ENCODE peak calls at places on chromosomes 12 and 14, in four cellular contexts. A is A549, C is WTC11, N is GM12878. I is an unnamed sample.

GRCh38 chr14:91867316-91867988 is at the start of gene TC2N:
- DNase-seq in A (no peak), C (no peak), N (no peak), I (peak; percentile 14)

GRCh38 chr12:45986646-45987338 is 3.6 kb downstream of the SCAF11 start:
- DNase-seq in A (no peak), C (no peak), N (no peak), I (peak; percentile 84)

GRCh38 chr12:94240171-94240570 is 91.8 kb downstream of the PLXNC1 start:
- DNase-seq in A (no peak), C (no peak), N (peak; percentile 88), I (peak; percentile 93)

GRCh38 chr14:94752575-94752974 is 17.3 kb downstream of the GSC start:
- DNase-seq in A (no peak), C (no peak), N (no peak), I (no peak)

GRCh38 chr14:67695394-67695949 is at the start of gene RDH11:
- DNase-seq in A (peak; percentile 94), C (peak; percentile 86), N (peak; percentile 50), I (peak; percentile 91)

GRCh38 chr12:15823360-15824128 is 34.4 kb upstream of the EPS8 start:
- DNase-seq in A (no peak), C (no peak), N (no peak), I (no peak)

GRCh38 chr14:22753586-22753985 is 12.9 kb upstream of the OXA1L start:
- DNase-seq in A (no peak), C (no peak), N (no peak), I (no peak)

GRCh38 chr12:123889848-123890535 is 82.6 kb downstream of the CCDC92 start:
- DNase-seq in A (no peak), C (no peak), N (no peak), I (peak; percentile 45)

GRCh38 chr14:53331247-53331646 is 178.1 kb upstream of the DDHD1 start:
- DNase-seq in A (no peak), C (no peak), N (no peak), I (no peak)

GRCh38 chr12:53795927-53796326 is 44.1 kb upstream of the CISTR start:
- DNase-seq in A (no peak), C (no peak), N (no peak), I (no peak)

GRCh38 chr12:115857160-115857920 is 420.2 kb downstream of the MED13L start:
- DNase-seq in A (no peak), C (no peak), N (no peak), I (no peak)

GRCh38 chr12:15435597-15435996 is 113.3 kb downstream of the PTPRO start:
- DNase-seq in A (no peak), C (no peak), N (no peak), I (no peak)

GRCh38 chr12:103697912-103698751 is 111.1 kb downstream of the STAB2 start:
- DNase-seq in A (no peak), C (no peak), N (no peak), I (peak; percentile 20)

GRCh38 chr12:3281588-3282150 is 204.5 kb downstream of the TSPAN9 start:
- DNase-seq in A (no peak), C (no peak), N (no peak), I (no peak)

GRCh38 chr12:111268738-111269572 is 99.9 kb downstream of the PHETA1 start:
- DNase-seq in A (no peak), C (peak; percentile 65), N (no peak), I (peak; percentile 67)

GRCh38 chr14:62159314-62159713 is 397.1 kb downstream of the SNAPC1 start:
- DNase-seq in A (no peak), C (no peak), N (no peak), I (no peak)

GRCh38 chr12:63876980-63877379 is 32.5 kb downstream of the SRGAP1 start:
- DNase-seq in A (no peak), C (no peak), N (no peak), I (no peak)

GRCh38 chr14:22070119-22070982 is 396.7 kb upstream of the OR4E1 start:
- DNase-seq in A (no peak), C (peak; percentile 41), N (no peak), I (peak; percentile 1)

GRCh38 chr12:113853491-113853890 is 112.6 kb downstream of the RBM19 start:
- DNase-seq in A (no peak), C (no peak), N (no peak), I (no peak)

GRCh38 chr12:124764870-124765570 is 98.6 kb downstream of the SCARB1 start:
- DNase-seq in A (no peak), C (no peak), N (no peak), I (peak; percentile 64)

GRCh38 chr12:13365782-13366366 is 169.3 kb downstream of the EMP1 start:
- DNase-seq in A (no peak), C (no peak), N (no peak), I (no peak)

GRCh38 chr14:60265163-60265562 is 16.1 kb downstream of the PPM1A start:
- DNase-seq in A (no peak), C (no peak), N (no peak), I (no peak)

GRCh38 chr12:89239534-89239933 is 112.8 kb downstream of the DUSP6 start:
- DNase-seq in A (no peak), C (no peak), N (no peak), I (no peak)

GRCh38 chr12:64782181-64782580 is 23.0 kb upstream of the GNS start:
- DNase-seq in A (no peak), C (no peak), N (no peak), I (peak; percentile 54)

GRCh38 chr12:14540801-14541462 is 26.8 kb downstream of the PLBD1 start:
- DNase-seq in A (no peak), C (no peak), N (no peak), I (no peak)

GRCh38 chr12:131987552-131987951 is 37.8 kb downstream of the EP400 start:
- DNase-seq in A (no peak), C (no peak), N (no peak), I (no peak)

GRCh38 chr12:11677752-11678151 is 28.3 kb downstream of the ETV6 start:
- DNase-seq in A (no peak), C (no peak), N (no peak), I (no peak)

GRCh38 chr14:20427231-20428009 is 8.5 kb downstream of the KLHL33 start:
- DNase-seq in A (peak; percentile 25), C (no peak), N (peak; percentile 71), I (peak; percentile 79)

GRCh38 chr12:128969480-128970055 is 116.3 kb downstream of the GLT1D1 start:
- DNase-seq in A (peak; percentile 10), C (peak; percentile 36), N (peak; percentile 20), I (peak; percentile 50)

GRCh38 chr12:93944196-93944595 is 204.2 kb upstream of the PLXNC1 start:
- DNase-seq in A (no peak), C (no peak), N (no peak), I (no peak)

GRCh38 chr12:121804417-121805111 is 755 bp downstream of the SETD1B start:
- DNase-seq in A (no peak), C (no peak), N (no peak), I (peak; percentile 87)

GRCh38 chr14:64465856-64466554 is 706 bp downstream of the AKAP5 start:
- DNase-seq in A (peak; percentile 58), C (peak; percentile 36), N (no peak), I (peak; percentile 25)

GRCh38 chr12:22410497-22410896 is 76.0 kb upstream of the ST8SIA1 start:
- DNase-seq in A (no peak), C (no peak), N (no peak), I (no peak)

GRCh38 chr12:116053479-116054195 is 223.9 kb downstream of the MED13L start:
- DNase-seq in A (no peak), C (no peak), N (no peak), I (peak; percentile 27)

GRCh38 chr14:61034416-61035100 is 53.5 kb downstream of the SLC38A6 start:
- DNase-seq in A (no peak), C (no peak), N (peak; percentile 48), I (peak; percentile 48)

GRCh38 chr14:74527736-74528280 is 34.2 kb downstream of the ISCA2 start:
- DNase-seq in A (no peak), C (no peak), N (no peak), I (no peak)

GRCh38 chr14:74526854-74527585 is 33.5 kb downstream of the ISCA2 start:
- DNase-seq in A (no peak), C (peak; percentile 51), N (no peak), I (no peak)

GRCh38 chr14:74531011-74531410 is 37.4 kb downstream of the ISCA2 start:
- DNase-seq in A (no peak), C (no peak), N (no peak), I (no peak)

GRCh38 chr14:74528406-74528805 is 34.8 kb downstream of the ISCA2 start:
- DNase-seq in A (no peak), C (no peak), N (no peak), I (no peak)

GRCh38 chr14:74528886-74529285 is 35.3 kb downstream of the ISCA2 start:
- DNase-seq in A (no peak), C (no peak), N (no peak), I (no peak)
- TF ChIP-seq MAX in A (no peak), C (no peak), N (no peak), I (no peak)

DNA sequence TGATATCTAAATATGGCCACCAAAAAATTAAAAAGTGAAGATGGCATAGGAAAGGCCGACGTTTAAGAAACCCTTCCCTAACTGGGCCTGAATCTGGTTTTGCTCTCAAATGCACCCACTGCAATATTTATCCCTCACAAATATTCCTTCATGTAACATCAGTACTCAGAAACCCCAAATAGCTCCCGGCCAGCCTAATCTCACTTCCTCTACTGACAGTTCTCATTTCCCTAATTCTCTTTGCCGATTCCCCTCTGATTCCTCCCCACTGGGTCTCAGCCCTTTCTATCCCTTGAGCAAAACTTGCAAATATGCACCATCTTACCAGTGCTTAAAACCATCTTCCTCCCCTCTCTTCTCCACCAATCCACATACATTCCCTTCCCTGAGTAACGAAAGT is 23.2 kb downstream of the KCNK10 start:
- DNase-seq in A (no peak), C (no peak), N (no peak), I (no peak)
- TF ChIP-seq MAX in A (no peak), C (no peak), N (no peak), I (no peak)

DNA sequence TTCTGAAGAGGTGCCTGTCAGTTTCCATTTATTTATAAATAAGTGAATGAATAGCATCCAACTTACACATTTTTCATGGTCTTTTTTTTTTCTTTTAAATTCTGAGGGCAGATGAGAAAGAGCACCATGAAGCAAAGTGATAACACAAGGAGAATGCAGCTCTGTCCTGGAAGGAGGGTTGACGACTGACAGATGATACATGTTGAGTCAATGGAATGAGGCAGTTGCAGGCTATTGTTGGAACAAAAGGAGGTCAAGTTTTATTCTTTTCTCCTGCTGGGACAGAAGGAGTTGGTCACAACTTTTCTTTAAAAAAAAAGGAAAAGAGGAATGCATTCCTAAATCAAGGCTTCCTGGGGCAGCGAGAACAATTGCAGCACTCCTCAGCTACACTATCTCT is 119.9 kb upstream of the PLEKHG7 start:
- DNase-seq in A (no peak), C (no peak), N (no peak), I (no peak)
- TF ChIP-seq MAX in A (no peak), C (no peak), N (no peak), I (no peak)

GRCh38 chr12:57208116-57208945 is 8.3 kb upstream of the NXPH4 start:
- DNase-seq in A (no peak), C (no peak), N (no peak), I (no peak)

GRCh38 chr12:57204454-57204853 is 12.1 kb upstream of the NXPH4 start:
- DNase-seq in A (no peak), C (no peak), N (no peak), I (no peak)

GRCh38 chr12:57205186-57205585 is 11.4 kb upstream of the NXPH4 start:
- DNase-seq in A (no peak), C (no peak), N (no peak), I (no peak)

GRCh38 chr12:57203791-57204190 is 12.8 kb upstream of the NXPH4 start:
- DNase-seq in A (no peak), C (no peak), N (no peak), I (no peak)

GRCh38 chr12:57205931-57206330 is 10.7 kb upstream of the NXPH4 start:
- DNase-seq in A (no peak), C (no peak), N (no peak), I (no peak)
- TF ChIP-seq MAX in A (no peak), C (no peak), N (no peak), I (no peak)

GRCh38 chr12:42201061-42201460 is 37.0 kb downstream of the YAF2 start:
- DNase-seq in A (no peak), C (no peak), N (no peak), I (no peak)
- TF ChIP-seq MAX in A (no peak), C (no peak), N (no peak), I (no peak)

I was measured in NB4.